ENCODE peak calls at places on chromosomes 1 and 21, in four cellular contexts. L is ACHN; S is stimulated activated CD8-positive, alpha-beta memory T cell treated with anti-CD3 and anti-CD28 coated beads, Interleukin-4, amount 100 ng/mL, for 48 hours; E is T-helper 9 cell. B is an unnamed sample.

GRCh38 chr1:53162621-53163020 is 20.2 kb upstream of the SLC1A7 start:
- DNase-seq in L (no peak), S (no peak), E (no peak), B (no peak)

GRCh38 chr21:15441999-15442398 is 287.8 kb upstream of the USP25 start:
- DNase-seq in L (no peak), S (no peak), E (no peak), B (no peak)

GRCh38 chr1:71049951-71050598 is 2.5 kb upstream of the PTGER3 start:
- DNase-seq in L (peak), S (no peak), E (no peak), B (peak)

GRCh38 chr1:163401211-163401610 is 79.5 kb downstream of the NUF2 start:
- DNase-seq in L (no peak), S (no peak), E (no peak), B (no peak)

GRCh38 chr1:235650341-235651169 is 971 bp upstream of the GNG4 start:
- DNase-seq in L (no peak), S (peak), E (no peak), B (no peak)

GRCh38 chr21:42199488-42200463 is 19.2 kb upstream of the ABCG1 start:
- DNase-seq in L (no peak), S (no peak), E (no peak), B (no peak)

GRCh38 chr1:111743679-111744101 is 4.5 kb upstream of the INKA2 start:
- DNase-seq in L (no peak), S (no peak), E (no peak), B (no peak)

GRCh38 chr1:18468570-18468969 is 12.2 kb upstream of the KLHDC7A start:
- DNase-seq in L (no peak), S (no peak), E (no peak), B (no peak)

GRCh38 chr1:24786191-24786590 is 40.9 kb downstream of the CLIC4 start:
- DNase-seq in L (peak), S (no peak), E (no peak), B (no peak)

GRCh38 chr1:43946244-43947060 is at the start of gene IPO13:
- DNase-seq in L (peak), S (peak), E (peak), B (peak)

GRCh38 chr1:158833269-158833668 is 2.1 kb downstream of the MNDA start:
- DNase-seq in L (no peak), S (no peak), E (no peak), B (no peak)

GRCh38 chr1:76726251-76726650 is 141.0 kb upstream of the ST6GALNAC5 start:
- DNase-seq in L (no peak), S (no peak), E (no peak), B (peak)

GRCh38 chr1:41843378-41843777 is 75.3 kb downstream of the HIVEP3 start:
- DNase-seq in L (no peak), S (no peak), E (no peak), B (no peak)

GRCh38 chr1:75731881-75732280 is 7.4 kb downstream of the ACADM start:
- DNase-seq in L (no peak), S (no peak), E (no peak), B (no peak)

GRCh38 chr1:54310439-54311328 is 95.5 kb downstream of the SSBP3 start:
- DNase-seq in L (peak), S (peak), E (no peak), B (no peak)